ENCODE peak calls at places on chromosome 1, in ten cellular contexts. One of them, this sample, is unnamed.

GRCh38 chr1:152495066-152495675 is 15.4 kb upstream of the LCE5A start:
- DNase-seq in tibial artery: no peak
- DNase-seq in endothelial cell of umbilical vein: peak; percentile 21
- DNase-seq in BJ: no peak
- DNase-seq in A172: peak; percentile 59
- DNase-seq in heart left ventricle: no peak
- DNase-seq in activated naive CD4-positive, alpha-beta T cell: no peak
- DNase-seq in A549: no peak
- DNase-seq in suprapubic skin: no peak
- DNase-seq in GM12892: no peak
- DNase-seq in this sample: no peak

GRCh38 chr1:236716160-236716559 is 29.9 kb downstream of the ACTN2 start:
- DNase-seq in suprapubic skin: no peak
- DNase-seq in BJ: no peak
- DNase-seq in tibial artery: no peak
- DNase-seq in A549: no peak
- DNase-seq in endothelial cell of umbilical vein: peak; percentile 74
- DNase-seq in A172: no peak
- DNase-seq in heart left ventricle: no peak
- DNase-seq in activated naive CD4-positive, alpha-beta T cell: no peak
- DNase-seq in GM12892: no peak
- DNase-seq in this sample: no peak

GRCh38 chr1:99751877-99752504 is 14.4 kb downstream of the FRRS1 start:
- DNase-seq in tibial artery: no peak
- DNase-seq in heart left ventricle: no peak
- DNase-seq in GM12892: no peak
- DNase-seq in A172: no peak
- DNase-seq in endothelial cell of umbilical vein: no peak
- DNase-seq in suprapubic skin: no peak
- DNase-seq in activated naive CD4-positive, alpha-beta T cell: no peak
- DNase-seq in BJ: no peak
- DNase-seq in A549: no peak
- DNase-seq in this sample: no peak

GRCh38 chr1:34696230-34696629 is 58.6 kb upstream of the GJB5 start:
- DNase-seq in BJ: no peak
- DNase-seq in endothelial cell of umbilical vein: no peak
- DNase-seq in A172: peak; percentile 7
- DNase-seq in GM12892: no peak
- DNase-seq in heart left ventricle: no peak
- DNase-seq in suprapubic skin: no peak
- DNase-seq in tibial artery: no peak
- DNase-seq in A549: peak; percentile 10
- DNase-seq in activated naive CD4-positive, alpha-beta T cell: no peak
- DNase-seq in this sample: peak; percentile 42

GRCh38 chr1:223350361-223350908 is 13.5 kb downstream of the SUSD4 start:
- DNase-seq in BJ: no peak
- DNase-seq in suprapubic skin: no peak
- DNase-seq in heart left ventricle: no peak
- DNase-seq in A549: no peak
- DNase-seq in activated naive CD4-positive, alpha-beta T cell: no peak
- DNase-seq in tibial artery: no peak
- DNase-seq in A172: no peak
- DNase-seq in endothelial cell of umbilical vein: no peak
- DNase-seq in GM12892: no peak
- DNase-seq in this sample: no peak

GRCh38 chr1:32651461-32652073 is 559 bp downstream of the RBBP4 start:
- DNase-seq in tibial artery: no peak
- DNase-seq in endothelial cell of umbilical vein: no peak
- DNase-seq in suprapubic skin: no peak
- DNase-seq in GM12892: peak; percentile 46
- DNase-seq in BJ: peak; percentile 0
- DNase-seq in A549: peak; percentile 20
- DNase-seq in heart left ventricle: no peak
- DNase-seq in activated naive CD4-positive, alpha-beta T cell: no peak
- DNase-seq in A172: peak; percentile 5
- DNase-seq in this sample: peak; percentile 41

GRCh38 chr1:113096493-113096892 is 23.5 kb downstream of the LRIG2 start:
- DNase-seq in A549: no peak
- DNase-seq in GM12892: no peak
- DNase-seq in A172: no peak
- DNase-seq in activated naive CD4-positive, alpha-beta T cell: no peak
- DNase-seq in endothelial cell of umbilical vein: no peak
- DNase-seq in tibial artery: no peak
- DNase-seq in heart left ventricle: no peak
- DNase-seq in suprapubic skin: no peak
- DNase-seq in BJ: no peak
- DNase-seq in this sample: no peak

GRCh38 chr1:211741116-211741515 is 65.7 kb upstream of the NEK2 start:
- DNase-seq in tibial artery: no peak
- DNase-seq in A172: no peak
- DNase-seq in suprapubic skin: no peak
- DNase-seq in A549: no peak
- DNase-seq in heart left ventricle: no peak
- DNase-seq in activated naive CD4-positive, alpha-beta T cell: no peak
- DNase-seq in BJ: no peak
- DNase-seq in endothelial cell of umbilical vein: no peak
- DNase-seq in GM12892: no peak
- DNase-seq in this sample: no peak

GRCh38 chr1:226083303-226084101 is 21.0 kb downstream of the H3-3A start:
- DNase-seq in endothelial cell of umbilical vein: peak; percentile 78
- DNase-seq in suprapubic skin: peak; percentile 96
- DNase-seq in A549: peak; percentile 96
- DNase-seq in A172: peak; percentile 74
- DNase-seq in tibial artery: peak; percentile 92
- DNase-seq in heart left ventricle: peak; percentile 92
- DNase-seq in activated naive CD4-positive, alpha-beta T cell: peak; percentile 92
- DNase-seq in BJ: no peak
- DNase-seq in GM12892: peak; percentile 97
- DNase-seq in this sample: peak; percentile 95

GRCh38 chr1:54995013-54995760 is 3.5 kb upstream of the BSND start:
- DNase-seq in GM12892: no peak
- DNase-seq in A549: no peak
- DNase-seq in tibial artery: no peak
- DNase-seq in suprapubic skin: no peak
- DNase-seq in endothelial cell of umbilical vein: no peak
- DNase-seq in BJ: no peak
- DNase-seq in heart left ventricle: no peak
- DNase-seq in activated naive CD4-positive, alpha-beta T cell: no peak
- DNase-seq in A172: no peak
- DNase-seq in this sample: no peak

GRCh38 chr1:154843913-154844681 is 26.0 kb downstream of the KCNN3 start:
- DNase-seq in A172: no peak
- DNase-seq in tibial artery: no peak
- DNase-seq in heart left ventricle: no peak
- DNase-seq in endothelial cell of umbilical vein: no peak
- DNase-seq in GM12892: no peak
- DNase-seq in activated naive CD4-positive, alpha-beta T cell: no peak
- DNase-seq in BJ: no peak
- DNase-seq in suprapubic skin: no peak
- DNase-seq in A549: no peak
- DNase-seq in this sample: no peak

GRCh38 chr1:55898191-55898590 is 681.2 kb downstream of the PLPP3 start:
- DNase-seq in A172: peak; percentile 39
- DNase-seq in activated naive CD4-positive, alpha-beta T cell: no peak
- DNase-seq in A549: no peak
- DNase-seq in BJ: peak; percentile 71
- DNase-seq in endothelial cell of umbilical vein: no peak
- DNase-seq in GM12892: no peak
- DNase-seq in suprapubic skin: no peak
- DNase-seq in heart left ventricle: no peak
- DNase-seq in tibial artery: no peak
- DNase-seq in this sample: no peak

GRCh38 chr1:19845166-19845954 is 30.3 kb upstream of the RNF186 start:
- DNase-seq in GM12892: no peak
- DNase-seq in A172: no peak
- DNase-seq in suprapubic skin: no peak
- DNase-seq in BJ: no peak
- DNase-seq in tibial artery: no peak
- DNase-seq in endothelial cell of umbilical vein: peak; percentile 15
- DNase-seq in activated naive CD4-positive, alpha-beta T cell: no peak
- DNase-seq in A549: no peak
- DNase-seq in heart left ventricle: no peak
- DNase-seq in this sample: no peak

GRCh38 chr1:67060811-67061218 is 6.9 kb upstream of the SLC35D1 start:
- DNase-seq in A549: peak; percentile 32
- DNase-seq in BJ: peak; percentile 92
- DNase-seq in endothelial cell of umbilical vein: peak; percentile 14
- DNase-seq in GM12892: no peak
- DNase-seq in heart left ventricle: no peak
- DNase-seq in A172: peak; percentile 89
- DNase-seq in activated naive CD4-positive, alpha-beta T cell: no peak
- DNase-seq in suprapubic skin: no peak
- DNase-seq in tibial artery: peak; percentile 21
- DNase-seq in this sample: peak; percentile 49

GRCh38 chr1:161779393-161779792 is 13.3 kb downstream of the ATF6 start:
- DNase-seq in A172: no peak
- DNase-seq in activated naive CD4-positive, alpha-beta T cell: no peak
- DNase-seq in BJ: no peak
- DNase-seq in heart left ventricle: no peak
- DNase-seq in GM12892: no peak
- DNase-seq in endothelial cell of umbilical vein: no peak
- DNase-seq in A549: no peak
- DNase-seq in tibial artery: no peak
- DNase-seq in suprapubic skin: no peak
- DNase-seq in this sample: no peak

GRCh38 chr1:55060133-55060999 is 21.0 kb downstream of the PCSK9 start:
- DNase-seq in tibial artery: no peak
- DNase-seq in GM12892: no peak
- DNase-seq in heart left ventricle: no peak
- DNase-seq in activated naive CD4-positive, alpha-beta T cell: no peak
- DNase-seq in A172: peak; percentile 10
- DNase-seq in BJ: no peak
- DNase-seq in suprapubic skin: no peak
- DNase-seq in A549: no peak
- DNase-seq in endothelial cell of umbilical vein: no peak
- DNase-seq in this sample: no peak

This sample was measured in H54.